ENCODE peak calls at places on chromosomes 12 and 14, in five cellular contexts. V is hepatocyte, B is astrocyte, F is tibial artery, K is OCI-LY7. U is an unnamed sample.

GRCh38 chr14:105324871-105325270 is 10.3 kb downstream of the PACS2 start:
- DNase-seq in B (no peak), V (no peak), K (no peak), F (no peak), U (no peak)

GRCh38 chr14:29465095-29465494 is 462.6 kb downstream of the PRKD1 start:
- DNase-seq in V (no peak), F (no peak), B (peak; percentile 23), K (no peak), U (no peak)

GRCh38 chr14:98949031-98949430 is 323.0 kb downstream of the BCL11B start:
- DNase-seq in K (no peak), F (no peak), V (no peak), B (no peak), U (no peak)

GRCh38 chr14:54202288-54202687 is 194.5 kb upstream of the CDKN3 start:
- DNase-seq in B (no peak), K (no peak), V (no peak), F (no peak), U (no peak)

GRCh38 chr12:27008070-27008469 is 6.1 kb downstream of the TM7SF3 start:
- DNase-seq in V (no peak), B (no peak), F (no peak), K (peak; percentile 51), U (no peak)

GRCh38 chr12:52230364-52231281 is 2.4 kb upstream of the KRT7 start:
- DNase-seq in F (peak; percentile 75), V (no peak), K (no peak), B (peak; percentile 82), U (peak; percentile 42)

GRCh38 chr14:95998656-95999055 is 40.5 kb upstream of the C14orf132 start:
- DNase-seq in F (no peak), V (no peak), B (peak; percentile 19), K (peak; percentile 10), U (no peak)

GRCh38 chr12:130526813-130527212 is 189.1 kb downstream of the PIWIL1 start:
- DNase-seq in F (no peak), K (no peak), B (no peak), V (peak; percentile 64), U (no peak)

GRCh38 chr14:61260939-61261776 is 20.0 kb downstream of the TMEM30B start:
- DNase-seq in B (peak; percentile 80), V (peak; percentile 22), F (peak; percentile 65), K (no peak), U (no peak)

GRCh38 chr14:30966415-30967363 is 58.8 kb upstream of the AP4S1 start:
- DNase-seq in B (peak; percentile 57), V (no peak), K (no peak), F (no peak), U (no peak)

GRCh38 chr14:104288272-104288671 is 149.9 kb downstream of the KIF26A start:
- DNase-seq in K (no peak), B (no peak), F (peak; percentile 50), V (no peak), U (peak; percentile 2)

GRCh38 chr14:100825691-100826331 is at the start of gene MEG3:
- DNase-seq in V (no peak), B (peak; percentile 70), K (no peak), F (no peak), U (peak; percentile 35)

GRCh38 chr14:100583245-100583644 is 4.0 kb downstream of the BEGAIN start:
- DNase-seq in B (no peak), F (no peak), V (no peak), K (no peak), U (no peak)

GRCh38 chr12:130225347-130225746 is 63.1 kb downstream of the FZD10 start:
- DNase-seq in V (no peak), K (no peak), F (no peak), B (no peak), U (no peak)

GRCh38 chr12:120640840-120641833 is 711 bp downstream of the CABP1 start:
- DNase-seq in B (peak; percentile 45), K (peak; percentile 29), F (no peak), V (peak; percentile 81), U (peak; percentile 43)

GRCh38 chr14:97380539-97380941 is 583.4 kb downstream of the VRK1 start:
- DNase-seq in K (no peak), F (no peak), V (peak; percentile 33), B (no peak), U (no peak)

GRCh38 chr12:48567731-48568130 is 2.1 kb downstream of the LALBA start:
- DNase-seq in V (no peak), B (no peak), K (no peak), F (no peak), U (no peak)

GRCh38 chr12:105843989-105844768 is 294.6 kb downstream of the NUAK1 start:
- DNase-seq in B (peak; percentile 16), K (no peak), V (peak; percentile 19), F (no peak), U (no peak)

GRCh38 chr12:105839629-105840127 is 299.1 kb downstream of the NUAK1 start:
- DNase-seq in B (no peak), F (no peak), V (no peak), K (no peak), U (no peak)

GRCh38 chr12:105841880-105842279 is 296.9 kb downstream of the NUAK1 start:
- DNase-seq in K (no peak), V (no peak), F (no peak), B (no peak), U (no peak)

GRCh38 chr12:105836235-105836634 is 302.5 kb downstream of the NUAK1 start:
- DNase-seq in V (no peak), F (no peak), K (no peak), B (no peak), U (no peak)

GRCh38 chr12:105840384-105840783 is 298.4 kb downstream of the NUAK1 start:
- DNase-seq in F (no peak), B (no peak), K (no peak), V (no peak), U (no peak)
- TF ChIP-seq CTCF in F (no peak), B (no peak), K (no peak), V (no peak), U (no peak)

GRCh38 chr14:21208554-21208953 is 52.7 kb upstream of the OR5AU1 start:
- DNase-seq in V (no peak), F (no peak), B (no peak), K (no peak), U (no peak)
- H3K36me3 ChIP-seq in V (peaks cover 4% of the 10 kb centered on the region), F (peaks cover 65% of the 10 kb centered on the region), B (peaks cover 77% of the 10 kb centered on the region), K (peaks cover 95% of the 10 kb centered on the region), U (peaks cover 70% of the 10 kb centered on the region)

GRCh38 chr12:101653030-101653429 is 44.4 kb upstream of the CHPT1 start:
- DNase-seq in K (no peak), V (no peak), B (no peak), F (no peak), U (no peak)

GRCh38 chr12:101654442-101654841 is 43.0 kb upstream of the CHPT1 start:
- DNase-seq in B (no peak), V (no peak), K (no peak), F (no peak), U (no peak)

GRCh38 chr12:101653503-101653902 is 43.9 kb upstream of the CHPT1 start:
- DNase-seq in V (no peak), B (no peak), K (no peak), F (no peak), U (no peak)

DNA sequence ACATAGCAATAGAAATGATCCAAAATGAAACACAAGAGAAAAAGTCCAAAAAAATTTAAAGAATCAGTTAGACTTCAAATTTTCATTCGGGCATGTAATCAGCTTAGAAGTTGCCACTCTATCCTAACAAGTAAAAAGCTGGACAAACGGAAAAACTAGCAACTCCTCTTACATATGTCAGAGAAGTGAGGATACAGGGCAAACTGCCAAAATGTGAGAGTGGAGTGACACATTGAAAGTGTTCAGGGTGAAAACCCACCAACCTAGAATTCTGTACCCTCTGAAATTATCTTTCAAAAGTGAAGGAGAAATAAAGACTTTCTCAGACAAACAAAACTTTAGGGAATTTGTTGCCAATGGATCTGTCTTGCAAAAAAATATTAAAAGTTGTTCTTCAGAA is 42.0 kb upstream of the CHPT1 start:
- DNase-seq in K (no peak), B (no peak), F (no peak), V (no peak), U (no peak)
- H3K27ac ChIP-seq in K (no peak overlapping the region), B (no peak overlapping the region), F (no peak overlapping the region), V (no peak overlapping the region), U (no peak overlapping the region)

DNA sequence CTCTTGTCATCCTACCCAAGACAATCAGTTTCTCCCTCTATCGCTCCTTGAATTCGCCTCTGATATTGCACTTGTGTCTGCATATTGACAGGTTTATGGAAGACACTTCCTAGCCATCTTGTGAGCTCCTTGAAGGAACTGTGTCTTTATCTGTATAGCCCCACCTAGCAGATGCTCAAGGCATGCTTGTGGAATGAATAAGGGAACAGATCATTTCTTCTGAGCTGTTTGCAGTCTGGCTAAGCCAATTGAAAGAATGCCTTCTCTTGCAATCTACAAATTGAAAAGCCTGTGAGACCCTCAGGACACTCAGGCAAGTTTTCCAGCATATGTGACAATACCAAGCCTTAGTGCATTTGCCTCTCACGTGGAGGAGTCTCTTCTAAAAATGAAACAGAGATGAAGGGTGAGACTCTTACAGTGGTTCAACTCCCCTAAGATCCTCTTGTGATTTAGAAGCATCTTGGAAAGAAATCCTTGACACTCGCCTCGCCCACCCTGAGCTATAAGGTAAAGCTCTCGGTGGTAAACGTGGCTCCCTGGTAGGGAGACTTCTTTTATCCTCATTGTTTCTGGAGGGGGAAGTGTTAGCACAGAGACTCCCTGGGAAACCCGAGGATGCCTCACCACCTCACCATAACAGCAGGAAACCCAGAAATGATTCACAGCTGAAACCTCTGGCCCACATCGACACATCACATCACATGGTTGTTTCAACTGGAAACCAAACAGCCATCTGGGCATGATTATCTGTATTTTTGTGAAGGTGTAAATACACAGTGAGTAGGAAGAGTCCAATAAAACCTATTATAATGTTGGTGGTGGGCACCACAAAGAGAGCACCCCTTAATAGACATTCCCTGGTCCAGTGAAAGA is 112.3 kb upstream of the BCL2L14 start:
- DNase-seq in B (peak; percentile 94), K (no peak), F (no peak), V (peak; percentile 16), U (no peak)
- TF ChIP-seq CTCF in B (no peak), K (peak; percentile 32), F (no peak), V (no peak), U (no peak)

GRCh38 chr12:57296291-57296690 is 45.3 kb upstream of the STAC3 start:
- DNase-seq in F (no peak), B (no peak), K (no peak), V (no peak), U (no peak)
- H3K36me3 ChIP-seq in F (peaks cover 46% of the 10 kb centered on the region), B (peaks cover 3% of the 10 kb centered on the region), K (peaks cover 54% of the 10 kb centered on the region), V (no peaks in the 10 kb centered on the region), U (peaks cover 82% of the 10 kb centered on the region)

GRCh38 chr14:75566321-75566720 is 12.1 kb upstream of the FLVCR2 start:
- DNase-seq in V (peak; percentile 20), B (no peak), K (no peak), F (no peak), U (no peak)
- H3K27ac ChIP-seq in V (no peak overlapping the region), B (no peak overlapping the region), K (no peak overlapping the region), F (no peak overlapping the region), U (no peak overlapping the region)

DNA sequence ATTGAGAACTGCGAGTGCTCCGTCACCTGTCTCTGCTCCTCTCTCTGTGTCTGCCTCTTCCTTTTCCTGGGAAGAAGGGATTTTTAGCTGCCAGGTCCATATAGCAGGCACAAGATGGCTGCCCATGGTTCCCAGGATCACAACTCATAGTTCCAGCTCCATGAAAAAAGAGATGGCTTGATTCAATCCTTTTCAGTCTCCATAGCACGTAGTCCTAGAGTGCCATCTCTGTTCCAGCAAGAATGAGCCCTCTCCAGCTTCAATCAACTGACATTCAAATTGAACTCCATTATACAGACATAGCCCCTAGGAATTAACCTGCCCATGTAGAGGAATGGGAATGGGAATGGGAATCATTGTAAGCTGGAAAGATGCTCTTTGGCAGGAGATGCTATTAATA is 34.7 kb upstream of the RTRAF start:
- DNase-seq in V (no peak), F (no peak), B (no peak), K (no peak), U (no peak)
- TF ChIP-seq CTCF in V (no peak), F (no peak), B (no peak), K (peak; percentile 15), U (no peak)